ENCODE peak calls at places on chromosomes 11 and 22, in seven cellular contexts. V is keratinocyte, I is PC-3, Z is fibroblast of lung, B is mammary epithelial cell, K is GM23248, Y is H1. Q is an unnamed sample. For H3K4me1, the result is how much of the 10 kb centered on the place peaks cover.

GRCh38 chr11:111707039-111707690 is 59.0 kb downstream of the PPP2R1B start:
- DNase-seq in V (peak), I (peak), Z (peak), B (no peak), K (peak), Y (no peak), Q (peak)

GRCh38 chr22:37910863-37911262 is 4.8 kb downstream of the MICALL1 start:
- DNase-seq in V (no peak), I (no peak), Z (no peak), B (no peak), K (no peak), Y (no peak), Q (no peak)

GRCh38 chr22:46336119-46337078 is 885 bp downstream of the TRMU start:
- DNase-seq in V (no peak), I (peak), Z (peak), B (peak), K (peak), Y (no peak), Q (peak)

GRCh38 chr22:34880667-34881066 is 185.3 kb upstream of the ISX start:
- DNase-seq in V (no peak), I (no peak), Z (no peak), B (no peak), K (no peak), Y (no peak), Q (no peak)

GRCh38 chr22:35315141-35315854 is 15.6 kb downstream of the TOM1 start:
- DNase-seq in V (no peak), I (no peak), Z (no peak), B (no peak), K (no peak), Y (no peak), Q (no peak)

GRCh38 chr11:108117746-108118371 is 3.5 kb upstream of the ACAT1 start:
- DNase-seq in V (no peak), I (peak), Z (peak), B (peak), K (peak), Y (no peak), Q (peak)

GRCh38 chr11:58179648-58180047 is 9.2 kb upstream of the OR9Q2 start:
- DNase-seq in V (no peak), I (no peak), Z (no peak), B (no peak), K (no peak), Y (no peak), Q (no peak)

GRCh38 chr11:28108909-28109308 is 721 bp downstream of the METTL15 start:
- DNase-seq in V (no peak), I (no peak), Z (no peak), B (no peak), K (peak), Y (no peak), Q (peak)

GRCh38 chr11:64771861-64772260 is 6.5 kb downstream of the SF1 start:
- DNase-seq in V (no peak), I (no peak), Z (no peak), B (no peak), K (no peak), Y (no peak), Q (no peak)

GRCh38 chr22:45225732-45226560 is 14.7 kb downstream of the KIAA0930 start:
- DNase-seq in V (no peak), I (no peak), Z (peak), B (peak), K (peak), Y (no peak), Q (no peak)

GRCh38 chr11:85810871-85811611 is at the start of gene SYTL2:
- DNase-seq in V (no peak), I (peak), Z (peak), B (peak), K (peak), Y (no peak), Q (peak)

GRCh38 chr11:84673753-84674152 is 953.4 kb downstream of the DLG2 start:
- DNase-seq in V (no peak), I (no peak), Z (no peak), B (no peak), K (peak), Y (no peak), Q (peak)

GRCh38 chr11:24779791-24780190 is 282.9 kb downstream of the LUZP2 start:
- DNase-seq in V (no peak), I (peak), Z (peak), B (no peak), K (no peak), Y (no peak), Q (peak)

GRCh38 chr22:32473388-32473952 is 1.1 kb upstream of the FBXO7 start:
- DNase-seq in V (no peak), I (peak), Z (peak), B (peak), K (peak), Y (no peak), Q (peak)

GRCh38 chr11:95078526-95078925 is 11.1 kb upstream of the ENDOD1 start:
- DNase-seq in V (no peak), I (peak), Z (no peak), B (no peak), K (peak), Y (no peak), Q (peak)

GRCh38 chr11:60170566-60170965 is 12.3 kb downstream of the MS4A6A start:
- DNase-seq in V (no peak), I (peak), Z (no peak), B (peak), K (no peak), Y (no peak), Q (no peak)

GRCh38 chr22:45583504-45583903 is 80.8 kb downstream of the FBLN1 start:
- DNase-seq in V (no peak), I (no peak), Z (no peak), B (no peak), K (no peak), Y (no peak), Q (no peak)

GRCh38 chr11:94325681-94326080 is 21.3 kb downstream of the IZUMO1R start:
- DNase-seq in V (no peak), I (peak), Z (no peak), B (peak), K (peak), Y (peak), Q (peak)

GRCh38 chr11:77392842-77393241 is 81.1 kb downstream of the PAK1 start:
- DNase-seq in V (no peak), I (no peak), Z (no peak), B (no peak), K (no peak), Y (no peak), Q (no peak)

DNA sequence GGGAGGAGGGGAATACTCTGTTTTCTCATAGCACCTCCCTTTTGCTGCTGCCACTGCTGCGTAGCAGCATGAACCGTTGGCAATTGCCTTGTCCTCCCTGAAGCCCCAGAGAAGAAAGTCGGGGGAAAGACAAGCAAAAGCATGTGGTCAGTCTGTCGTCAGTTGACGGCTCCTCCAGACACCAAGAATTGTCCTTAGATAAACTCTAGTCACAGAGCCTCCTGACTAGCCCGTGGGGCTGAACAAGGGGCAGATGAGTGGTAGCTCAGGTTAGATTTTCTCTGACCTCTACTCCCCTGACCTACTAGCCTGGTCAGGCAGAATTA is 126.4 kb upstream of the HSD17B12 start:
- DNase-seq in V (no peak), I (no peak), Z (no peak), B (no peak), K (no peak), Y (no peak), Q (no peak)
- TF ChIP-seq EZH2 in V (no peak), I (no peak), Z (no peak), B (no peak), K (no peak), Y (no peak), Q (no peak)

DNA sequence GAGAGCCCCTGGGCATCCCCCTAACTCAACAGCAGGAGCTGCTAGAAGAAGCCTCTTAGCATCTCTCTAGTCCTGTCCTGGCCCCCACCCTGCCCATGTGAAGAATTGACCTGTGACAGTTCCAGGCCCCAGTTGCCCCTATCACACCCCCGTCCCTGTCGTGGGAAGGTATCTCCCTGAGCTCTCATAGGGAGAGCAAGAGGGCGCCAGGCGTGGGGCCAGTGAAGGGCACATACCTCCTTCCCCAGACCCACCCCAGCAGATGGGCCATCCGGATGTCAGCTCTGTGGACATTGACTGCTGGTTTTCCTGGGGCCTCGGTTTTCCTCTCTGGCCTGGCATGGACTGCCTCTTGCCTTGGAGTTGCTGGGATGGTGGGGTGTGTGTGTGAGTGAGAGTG is 29.5 kb downstream of the CD82 start:
- DNase-seq in V (no peak), I (no peak), Z (no peak), B (no peak), K (no peak), Y (no peak), Q (no peak)
- H3K4me1 ChIP-seq in V (under half), I (under half), Z (under half), B (under half), K (under half), Y (under half), Q (under half)

GRCh38 chr11:45827123-45827522 is 20.2 kb upstream of the CRY2 start:
- DNase-seq in V (no peak), I (no peak), Z (no peak), B (no peak), K (no peak), Y (no peak), Q (no peak)
- H3K4me3 ChIP-seq in V (no peak), I (no peak), Z (no peak), B (no peak), K (no peak), Y (no peak), Q (no peak)

DNA sequence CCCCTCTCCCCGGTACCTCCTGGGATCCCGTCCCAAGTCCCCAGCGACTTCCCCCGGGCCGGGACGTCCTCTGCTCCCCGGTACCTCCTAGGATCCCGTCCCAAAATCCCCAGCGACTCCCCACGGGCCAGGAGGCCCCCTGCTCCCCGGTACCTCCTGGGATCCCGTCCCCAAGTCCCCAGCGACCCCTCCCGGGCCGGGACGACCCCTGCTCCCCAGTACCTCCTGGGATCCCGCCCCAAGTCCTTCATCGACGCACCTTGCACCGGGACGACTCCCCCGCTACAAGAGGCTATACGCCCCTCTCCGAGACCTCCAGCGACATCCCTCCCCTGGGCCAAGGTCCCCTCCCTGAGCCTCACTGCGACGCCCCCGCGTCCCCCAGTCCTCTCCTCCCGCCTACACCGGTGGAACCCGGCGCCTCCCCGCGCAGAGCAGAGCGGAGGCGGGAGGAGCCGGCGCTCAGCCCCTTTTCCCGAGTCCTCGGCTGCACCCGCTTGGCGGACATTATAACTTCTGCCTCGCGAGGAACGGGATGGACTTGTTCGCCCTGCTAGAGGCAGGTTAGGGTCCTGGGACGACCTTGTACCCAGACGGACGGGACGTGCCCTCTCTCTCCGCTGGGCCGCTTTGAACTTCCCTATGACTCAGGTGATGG is 912 bp downstream of the KREMEN1 start:
- DNase-seq in V (no peak), I (no peak), Z (peak), B (no peak), K (peak), Y (no peak), Q (peak)
- TF ChIP-seq EZH2 in V (no peak), I (no peak), Z (no peak), B (no peak), K (no peak), Y (no peak), Q (no peak)

GRCh38 chr11:62507023-62507422 is 39.6 kb downstream of the AHNAK start:
- DNase-seq in V (no peak), I (no peak), Z (no peak), B (no peak), K (no peak), Y (no peak), Q (no peak)

GRCh38 chr11:62504158-62504973 is 42.2 kb downstream of the AHNAK start:
- DNase-seq in V (no peak), I (no peak), Z (no peak), B (no peak), K (no peak), Y (no peak), Q (no peak)

GRCh38 chr11:62506413-62506940 is 40.1 kb downstream of the AHNAK start:
- DNase-seq in V (no peak), I (no peak), Z (no peak), B (no peak), K (no peak), Y (no peak), Q (no peak)

GRCh38 chr11:62505112-62505783 is 41.4 kb downstream of the AHNAK start:
- DNase-seq in V (no peak), I (no peak), Z (no peak), B (no peak), K (peak), Y (no peak), Q (no peak)

DNA sequence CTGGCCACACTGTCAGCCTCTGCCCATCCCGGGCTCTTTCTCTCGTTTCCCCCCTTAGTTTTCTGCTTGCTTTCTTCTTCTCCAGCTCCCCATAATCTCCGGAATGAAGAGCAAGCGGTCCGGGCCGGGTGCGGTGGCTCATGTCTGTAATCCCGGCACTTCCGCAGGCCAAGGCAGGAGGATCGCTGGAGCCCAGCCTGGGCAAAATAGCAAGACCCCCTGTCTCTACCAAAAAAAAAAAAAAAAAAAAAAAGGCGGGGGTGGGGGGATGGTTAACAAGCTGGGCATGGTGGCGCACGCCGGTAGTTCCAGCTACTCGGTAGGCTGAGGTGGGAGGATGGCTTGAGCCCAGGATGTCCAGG is 40.8 kb downstream of the AHNAK start:
- DNase-seq in V (no peak), I (no peak), Z (no peak), B (no peak), K (peak), Y (no peak), Q (no peak)
- H3K4me1 ChIP-seq in V (under half), I (under half), Z (under half), B (under half), K (under half), Y (under half), Q (under half)